ENCODE peak calls at places on chromosomes 12 and 14, in nine cellular contexts. P is EH; L is right atrium auricular region; C is iPS DF 19.7; N is stimulated activated CD4-positive, alpha-beta T cell treated with anti-CD3 and anti-CD28 coated beads, TNF-alpha, amount 100 ng/mL, for 4 hours; I is activated naive CD4-positive, alpha-beta T cell treated with anti-CD3 and anti-CD28 coated beads, Interleukin-2, amount 10 ng/mL, durations not matched to agents 7 days and 5 days; V is SK-N-SH; B is LoVo; F is GM13977. K is an unnamed sample.

GRCh38 chr12:106131671-106132070 is 7.1 kb downstream of the NUAK1 start:
- DNase-seq in P (peak; percentile 71), L (no peak), C (no peak), N (no peak), I (no peak), V (peak; percentile 29), B (no peak), F (no peak), K (no peak)

GRCh38 chr14:75531660-75532317 is 9.5 kb downstream of the BATF start:
- DNase-seq in P (peak; percentile 26), L (no peak), C (no peak), N (no peak), I (no peak), V (no peak), B (no peak), F (no peak), K (no peak)

GRCh38 chr12:55847033-55847432 is 4.3 kb upstream of the MMP19 start:
- DNase-seq in P (peak; percentile 86), L (peak; percentile 84), C (no peak), N (no peak), I (no peak), V (no peak), B (no peak), F (no peak), K (no peak)

GRCh38 chr14:39025810-39026627 is 77.0 kb downstream of the SEC23A start:
- DNase-seq in P (no peak), L (no peak), C (no peak), N (no peak), I (no peak), V (no peak), B (no peak), F (no peak), K (no peak)

GRCh38 chr14:75487155-75487671 is 35.1 kb upstream of the BATF start:
- DNase-seq in P (no peak), L (no peak), C (no peak), N (no peak), I (peak; percentile 27), V (no peak), B (peak; percentile 34), F (peak; percentile 59), K (no peak)

GRCh38 chr12:122855071-122855829 is 20.0 kb downstream of the HIP1R start:
- DNase-seq in P (no peak), L (no peak), C (no peak), N (no peak), I (no peak), V (peak; percentile 22), B (no peak), F (no peak), K (no peak)

GRCh38 chr12:67388331-67389163 is 119.4 kb downstream of the CAND1 start:
- DNase-seq in P (no peak), L (no peak), C (no peak), N (no peak), I (no peak), V (peak; percentile 16), B (no peak), F (no peak), K (peak; percentile 46)

GRCh38 chr12:89140580-89141236 is 211.6 kb downstream of the DUSP6 start:
- DNase-seq in P (peak; percentile 87), L (peak; percentile 63), C (no peak), N (no peak), I (no peak), V (no peak), B (no peak), F (no peak), K (no peak)

GRCh38 chr14:94819531-94819930 is 49.6 kb upstream of the GSC start:
- DNase-seq in P (no peak), L (no peak), C (no peak), N (no peak), I (no peak), V (peak; percentile 24), B (no peak), F (no peak), K (no peak)

K was measured in H1.